ENCODE peak calls at places on chromosome 6, in eight cellular contexts. One of them, this sample, is unnamed.

GRCh38 chr6:169642455-169642854 is 59.4 kb downstream of the WDR27 start:
- DNase-seq in epithelial cell of proximal tubule: no peak
- DNase-seq in left lung: no peak
- DNase-seq in AG04449: no peak
- DNase-seq in tibial artery: no peak
- DNase-seq in neural crest cell: no peak
- DNase-seq in astrocyte of the cerebellum: no peak
- DNase-seq in endothelial cell: no peak
- DNase-seq in this sample: no peak

GRCh38 chr6:92132446-92132845 is 1286.9 kb downstream of the EPHA7 start:
- DNase-seq in epithelial cell of proximal tubule: peak; percentile 30
- DNase-seq in left lung: no peak
- DNase-seq in AG04449: no peak
- DNase-seq in tibial artery: no peak
- DNase-seq in neural crest cell: no peak
- DNase-seq in astrocyte of the cerebellum: no peak
- DNase-seq in endothelial cell: no peak
- DNase-seq in this sample: no peak

GRCh38 chr6:74455786-74456185 is 750.1 kb downstream of the COL12A1 start:
- DNase-seq in epithelial cell of proximal tubule: no peak
- DNase-seq in left lung: no peak
- DNase-seq in AG04449: no peak
- DNase-seq in tibial artery: no peak
- DNase-seq in neural crest cell: no peak
- DNase-seq in astrocyte of the cerebellum: no peak
- DNase-seq in endothelial cell: no peak
- DNase-seq in this sample: no peak

GRCh38 chr6:142356271-142356938 is 54.6 kb downstream of the ADGRG6 start:
- DNase-seq in epithelial cell of proximal tubule: no peak
- DNase-seq in left lung: no peak
- DNase-seq in AG04449: no peak
- DNase-seq in tibial artery: no peak
- DNase-seq in neural crest cell: no peak
- DNase-seq in astrocyte of the cerebellum: no peak
- DNase-seq in endothelial cell: no peak
- DNase-seq in this sample: no peak

GRCh38 chr6:106000935-106001334 is 85.2 kb upstream of the PRDM1 start:
- DNase-seq in epithelial cell of proximal tubule: no peak
- DNase-seq in left lung: no peak
- DNase-seq in AG04449: no peak
- DNase-seq in tibial artery: no peak
- DNase-seq in neural crest cell: no peak
- DNase-seq in astrocyte of the cerebellum: no peak
- DNase-seq in endothelial cell: no peak
- DNase-seq in this sample: no peak

GRCh38 chr6:14786455-14786854 is 459.4 kb upstream of the JARID2 start:
- DNase-seq in epithelial cell of proximal tubule: no peak
- DNase-seq in left lung: no peak
- DNase-seq in AG04449: no peak
- DNase-seq in tibial artery: no peak
- DNase-seq in neural crest cell: no peak
- DNase-seq in astrocyte of the cerebellum: no peak
- DNase-seq in endothelial cell: no peak
- DNase-seq in this sample: no peak

GRCh38 chr6:23783901-23784300 is 342.1 kb upstream of the NRSN1 start:
- DNase-seq in epithelial cell of proximal tubule: no peak
- DNase-seq in left lung: no peak
- DNase-seq in AG04449: no peak
- DNase-seq in tibial artery: no peak
- DNase-seq in neural crest cell: no peak
- DNase-seq in astrocyte of the cerebellum: no peak
- DNase-seq in endothelial cell: no peak
- DNase-seq in this sample: no peak

GRCh38 chr6:23415819-23416427 is 710.1 kb upstream of the NRSN1 start:
- DNase-seq in epithelial cell of proximal tubule: no peak
- DNase-seq in left lung: no peak
- DNase-seq in AG04449: no peak
- DNase-seq in tibial artery: no peak
- DNase-seq in neural crest cell: no peak
- DNase-seq in astrocyte of the cerebellum: no peak
- DNase-seq in endothelial cell: no peak
- DNase-seq in this sample: no peak

GRCh38 chr6:33064723-33065122 is 8.7 kb downstream of the HLA-DPA1 start:
- DNase-seq in epithelial cell of proximal tubule: no peak
- DNase-seq in left lung: no peak
- DNase-seq in AG04449: no peak
- DNase-seq in tibial artery: no peak
- DNase-seq in neural crest cell: no peak
- DNase-seq in astrocyte of the cerebellum: no peak
- DNase-seq in endothelial cell: no peak
- DNase-seq in this sample: no peak

GRCh38 chr6:31687860-31688693 is 7.2 kb upstream of the LY6G5C start:
- DNase-seq in epithelial cell of proximal tubule: no peak
- DNase-seq in left lung: no peak
- DNase-seq in AG04449: no peak
- DNase-seq in tibial artery: no peak
- DNase-seq in neural crest cell: no peak
- DNase-seq in astrocyte of the cerebellum: no peak
- DNase-seq in endothelial cell: no peak
- DNase-seq in this sample: no peak

GRCh38 chr6:31691564-31692108 is 10.8 kb upstream of the LY6G5C start:
- DNase-seq in epithelial cell of proximal tubule: no peak
- DNase-seq in left lung: no peak
- DNase-seq in AG04449: no peak
- DNase-seq in tibial artery: no peak
- DNase-seq in neural crest cell: no peak
- DNase-seq in astrocyte of the cerebellum: no peak
- DNase-seq in endothelial cell: no peak
- DNase-seq in this sample: no peak

GRCh38 chr6:31691078-31691463 is 10.2 kb upstream of the LY6G5C start:
- DNase-seq in epithelial cell of proximal tubule: no peak
- DNase-seq in left lung: no peak
- DNase-seq in AG04449: no peak
- DNase-seq in tibial artery: no peak
- DNase-seq in neural crest cell: no peak
- DNase-seq in astrocyte of the cerebellum: no peak
- DNase-seq in endothelial cell: no peak
- DNase-seq in this sample: no peak

GRCh38 chr6:31690231-31691077 is 9.6 kb upstream of the LY6G5C start:
- DNase-seq in epithelial cell of proximal tubule: no peak
- DNase-seq in left lung: no peak
- DNase-seq in AG04449: no peak
- DNase-seq in tibial artery: no peak
- DNase-seq in neural crest cell: no peak
- DNase-seq in astrocyte of the cerebellum: no peak
- DNase-seq in endothelial cell: no peak
- DNase-seq in this sample: no peak

DNA sequence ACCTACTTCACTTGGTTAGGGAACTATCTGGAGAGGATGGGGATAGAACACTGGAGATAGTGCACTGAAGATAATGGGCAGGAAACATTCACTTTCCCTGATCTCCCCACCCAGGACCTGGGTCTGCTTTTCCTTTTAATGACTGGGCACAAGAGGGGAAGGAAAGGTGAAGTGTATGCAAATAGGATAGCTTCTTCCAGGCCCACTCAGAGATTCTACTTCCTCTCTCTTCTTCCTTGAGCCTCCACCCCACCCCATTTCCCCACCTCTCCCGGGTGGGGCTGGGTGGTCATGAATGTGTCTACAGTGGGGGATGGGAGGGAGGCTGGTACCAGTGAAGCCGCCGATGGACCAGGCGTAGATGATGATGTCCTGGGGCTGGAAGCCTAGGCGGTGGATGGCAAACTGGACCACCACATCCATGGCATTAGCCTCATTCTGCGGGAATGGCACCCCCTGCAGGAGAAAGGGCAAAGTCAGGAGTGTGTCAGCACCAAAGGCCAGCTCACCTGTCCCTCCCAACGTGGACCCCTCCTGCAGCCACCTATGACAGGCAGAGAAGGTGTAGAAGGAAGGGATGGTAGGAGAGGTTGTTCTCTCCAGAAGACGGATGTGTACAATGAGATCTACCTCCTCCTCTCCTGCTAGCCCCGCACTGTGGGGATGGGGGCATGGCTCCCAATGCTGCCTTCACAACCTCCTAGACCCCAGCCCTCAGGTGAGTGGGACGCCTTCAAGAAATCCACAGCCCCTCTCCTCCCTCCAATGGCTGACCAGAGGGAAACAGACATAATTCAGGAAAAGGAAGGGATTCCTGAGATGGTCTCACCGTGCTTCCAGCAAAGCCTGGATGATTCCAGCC is 8.6 kb upstream of the LY6G5C start:
- DNase-seq in epithelial cell of proximal tubule: no peak
- DNase-seq in left lung: no peak
- DNase-seq in AG04449: no peak
- DNase-seq in tibial artery: no peak
- DNase-seq in neural crest cell: no peak
- DNase-seq in astrocyte of the cerebellum: no peak
- DNase-seq in endothelial cell: peak; percentile 20
- DNase-seq in this sample: no peak
- TF ChIP-seq CTCF in epithelial cell of proximal tubule: peak; percentile 67
- TF ChIP-seq CTCF in left lung: no peak
- TF ChIP-seq CTCF in AG04449: peak; percentile 48
- TF ChIP-seq CTCF in tibial artery: no peak
- TF ChIP-seq CTCF in neural crest cell: peak; percentile 41
- TF ChIP-seq CTCF in astrocyte of the cerebellum: peak; percentile 58
- TF ChIP-seq CTCF in endothelial cell: no peak
- TF ChIP-seq CTCF in this sample: peak; percentile 31

DNA sequence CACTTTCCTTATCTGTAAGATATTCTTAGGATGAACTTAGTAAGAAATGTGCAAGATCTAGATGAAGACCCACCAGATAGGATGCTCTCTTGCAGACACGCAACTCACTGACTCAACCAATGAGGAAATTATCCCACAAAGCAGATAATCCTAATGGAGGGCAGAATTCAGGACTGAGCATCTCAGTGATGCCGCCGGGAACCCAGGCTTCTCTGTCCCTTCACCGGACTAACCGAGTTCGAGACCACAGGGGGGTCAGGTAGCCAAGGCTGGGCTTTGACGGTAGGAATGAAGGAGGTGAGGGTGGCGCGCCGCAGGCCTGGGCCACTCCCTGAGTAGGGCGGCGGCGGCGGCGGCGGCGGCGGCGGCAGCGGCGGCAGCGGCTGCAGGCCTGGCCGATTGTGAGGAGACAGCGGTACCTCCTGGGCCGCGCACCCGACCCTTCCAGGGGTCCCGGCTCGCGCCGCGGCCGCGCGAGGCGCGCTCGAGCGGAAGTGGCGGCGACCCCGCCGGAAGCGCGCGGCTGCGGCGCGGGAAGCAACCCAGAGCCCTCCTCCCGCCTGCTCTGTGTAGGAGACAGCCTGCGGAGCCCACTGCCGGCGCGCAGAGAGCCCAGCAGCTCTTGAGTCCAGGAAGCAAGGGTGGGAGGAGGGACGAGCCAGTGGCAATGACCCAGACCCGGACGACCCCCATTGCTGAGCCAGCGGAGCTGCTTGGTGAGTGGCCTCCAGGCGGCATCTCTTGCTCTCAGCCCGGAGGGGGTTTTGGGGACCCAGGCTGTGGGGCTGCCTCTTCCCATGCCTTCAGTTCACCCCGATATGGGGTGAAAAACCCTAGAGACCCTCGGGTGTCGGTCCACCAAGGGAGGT is at the start of gene KHDC1:
- DNase-seq in epithelial cell of proximal tubule: no peak
- DNase-seq in left lung: peak; percentile 33
- DNase-seq in AG04449: peak; percentile 9
- DNase-seq in tibial artery: peak; percentile 66
- DNase-seq in neural crest cell: peak; percentile 58
- DNase-seq in astrocyte of the cerebellum: peak; percentile 9
- DNase-seq in endothelial cell: peak; percentile 58
- DNase-seq in this sample: no peak
- TF ChIP-seq CTCF in epithelial cell of proximal tubule: peak; percentile 7
- TF ChIP-seq CTCF in left lung: no peak
- TF ChIP-seq CTCF in AG04449: no peak
- TF ChIP-seq CTCF in tibial artery: no peak
- TF ChIP-seq CTCF in neural crest cell: no peak
- TF ChIP-seq CTCF in astrocyte of the cerebellum: no peak
- TF ChIP-seq CTCF in endothelial cell: no peak
- TF ChIP-seq CTCF in this sample: peak; percentile 17

DNA sequence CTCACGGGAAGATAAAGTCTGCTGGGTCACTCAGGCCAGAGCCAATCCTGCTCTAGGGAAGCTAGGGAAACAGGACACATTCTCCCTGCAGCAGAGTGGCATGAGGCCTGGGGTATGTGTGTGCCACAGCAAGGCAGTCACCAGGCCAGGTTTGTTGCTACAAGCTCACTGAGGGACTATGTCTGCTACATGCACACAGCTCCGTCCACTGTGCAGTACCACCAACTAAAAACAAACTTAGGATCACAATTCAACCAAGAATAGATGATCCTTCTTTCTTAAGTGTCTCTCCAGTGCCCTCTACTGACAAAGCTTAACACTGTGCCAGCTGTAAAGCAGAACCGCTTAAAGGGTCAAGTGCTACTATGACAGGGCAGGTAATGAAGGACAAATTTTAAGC is 192.5 kb downstream of the PTPRK start:
- DNase-seq in epithelial cell of proximal tubule: no peak
- DNase-seq in left lung: no peak
- DNase-seq in AG04449: no peak
- DNase-seq in tibial artery: no peak
- DNase-seq in neural crest cell: no peak
- DNase-seq in astrocyte of the cerebellum: no peak
- DNase-seq in endothelial cell: peak; percentile 18
- DNase-seq in this sample: no peak
- TF ChIP-seq CTCF in epithelial cell of proximal tubule: peak; percentile 49
- TF ChIP-seq CTCF in left lung: peak; percentile 21
- TF ChIP-seq CTCF in AG04449: peak; percentile 13
- TF ChIP-seq CTCF in tibial artery: peak; percentile 33
- TF ChIP-seq CTCF in neural crest cell: peak; percentile 59
- TF ChIP-seq CTCF in astrocyte of the cerebellum: no peak
- TF ChIP-seq CTCF in endothelial cell: peak; percentile 48
- TF ChIP-seq CTCF in this sample: peak; percentile 39

GRCh38 chr6:168248148-168248620 is 71.4 kb downstream of the DACT2 start:
- DNase-seq in epithelial cell of proximal tubule: no peak
- DNase-seq in left lung: no peak
- DNase-seq in AG04449: no peak
- DNase-seq in tibial artery: no peak
- DNase-seq in neural crest cell: no peak
- DNase-seq in astrocyte of the cerebellum: no peak
- DNase-seq in endothelial cell: no peak
- DNase-seq in this sample: no peak

GRCh38 chr6:168250250-168250649 is 69.3 kb downstream of the DACT2 start:
- DNase-seq in epithelial cell of proximal tubule: no peak
- DNase-seq in left lung: no peak
- DNase-seq in AG04449: no peak
- DNase-seq in tibial artery: no peak
- DNase-seq in neural crest cell: no peak
- DNase-seq in astrocyte of the cerebellum: no peak
- DNase-seq in endothelial cell: no peak
- DNase-seq in this sample: no peak

GRCh38 chr6:168249746-168250145 is 69.8 kb downstream of the DACT2 start:
- DNase-seq in epithelial cell of proximal tubule: no peak
- DNase-seq in left lung: no peak
- DNase-seq in AG04449: no peak
- DNase-seq in tibial artery: no peak
- DNase-seq in neural crest cell: no peak
- DNase-seq in astrocyte of the cerebellum: no peak
- DNase-seq in endothelial cell: no peak
- DNase-seq in this sample: no peak

GRCh38 chr6:168255283-168255881 is 64.2 kb downstream of the DACT2 start:
- DNase-seq in epithelial cell of proximal tubule: no peak
- DNase-seq in left lung: no peak
- DNase-seq in AG04449: no peak
- DNase-seq in tibial artery: no peak
- DNase-seq in neural crest cell: no peak
- DNase-seq in astrocyte of the cerebellum: no peak
- DNase-seq in endothelial cell: no peak
- DNase-seq in this sample: no peak

GRCh38 chr6:168252267-168252666 is 67.3 kb downstream of the DACT2 start:
- DNase-seq in epithelial cell of proximal tubule: no peak
- DNase-seq in left lung: no peak
- DNase-seq in AG04449: no peak
- DNase-seq in tibial artery: no peak
- DNase-seq in neural crest cell: no peak
- DNase-seq in astrocyte of the cerebellum: no peak
- DNase-seq in endothelial cell: no peak
- DNase-seq in this sample: no peak
- TF ChIP-seq CTCF in epithelial cell of proximal tubule: no peak
- TF ChIP-seq CTCF in left lung: no peak
- TF ChIP-seq CTCF in AG04449: no peak
- TF ChIP-seq CTCF in tibial artery: no peak
- TF ChIP-seq CTCF in neural crest cell: no peak
- TF ChIP-seq CTCF in astrocyte of the cerebellum: no peak
- TF ChIP-seq CTCF in endothelial cell: no peak
- TF ChIP-seq CTCF in this sample: no peak